ENCODE peak calls at places on chromosomes 2 and 18, in five cellular contexts. One of them, this sample, is unnamed.

GRCh38 chr2:226172314-226172713 is 627.3 kb downstream of the IRS1 start:
- DNase-seq in NCI-H2081: no peak
- DNase-seq in GM23338: no peak
- DNase-seq in GM12891: no peak
- DNase-seq in activated CD8-positive, alpha-beta T cell treated with anti-CD3 and anti-CD28 coated beads for 36 hours: no peak
- DNase-seq in this sample: no peak

GRCh38 chr2:210503622-210504300 is 27.2 kb upstream of the LANCL1 start:
- DNase-seq in activated CD8-positive, alpha-beta T cell treated with anti-CD3 and anti-CD28 coated beads for 36 hours: no peak
- DNase-seq in NCI-H2081: peak
- DNase-seq in GM23338: peak
- DNase-seq in GM12891: no peak
- DNase-seq in this sample: no peak

GRCh38 chr2:2810504-2810903 is 479.4 kb upstream of the MYT1L start:
- DNase-seq in GM12891: no peak
- DNase-seq in GM23338: peak
- DNase-seq in activated CD8-positive, alpha-beta T cell treated with anti-CD3 and anti-CD28 coated beads for 36 hours: no peak
- DNase-seq in NCI-H2081: no peak
- DNase-seq in this sample: no peak

GRCh38 chr2:181787310-181788048 is 104.1 kb upstream of the ITPRID2 start:
- DNase-seq in NCI-H2081: no peak
- DNase-seq in GM23338: no peak
- DNase-seq in activated CD8-positive, alpha-beta T cell treated with anti-CD3 and anti-CD28 coated beads for 36 hours: no peak
- DNase-seq in GM12891: no peak
- DNase-seq in this sample: no peak

GRCh38 chr2:151410485-151410833 is 757 bp downstream of the RIF1 start:
- DNase-seq in NCI-H2081: peak
- DNase-seq in activated CD8-positive, alpha-beta T cell treated with anti-CD3 and anti-CD28 coated beads for 36 hours: peak
- DNase-seq in GM23338: peak
- DNase-seq in GM12891: peak
- DNase-seq in this sample: peak

GRCh38 chr2:121375621-121376159 is 90.7 kb upstream of the TFCP2L1 start:
- DNase-seq in NCI-H2081: no peak
- DNase-seq in GM23338: no peak
- DNase-seq in activated CD8-positive, alpha-beta T cell treated with anti-CD3 and anti-CD28 coated beads for 36 hours: no peak
- DNase-seq in GM12891: no peak
- DNase-seq in this sample: no peak

GRCh38 chr18:74832381-74832780 is 234.7 kb downstream of the ZNF407 start:
- DNase-seq in GM23338: no peak
- DNase-seq in activated CD8-positive, alpha-beta T cell treated with anti-CD3 and anti-CD28 coated beads for 36 hours: no peak
- DNase-seq in NCI-H2081: no peak
- DNase-seq in GM12891: no peak
- DNase-seq in this sample: no peak

GRCh38 chr2:199775297-199775696 is 75.7 kb downstream of the FTCDNL1 start:
- DNase-seq in NCI-H2081: no peak
- DNase-seq in GM12891: no peak
- DNase-seq in activated CD8-positive, alpha-beta T cell treated with anti-CD3 and anti-CD28 coated beads for 36 hours: no peak
- DNase-seq in GM23338: no peak
- DNase-seq in this sample: no peak

GRCh38 chr2:226439337-226439736 is 360.3 kb downstream of the IRS1 start:
- DNase-seq in GM12891: no peak
- DNase-seq in NCI-H2081: no peak
- DNase-seq in GM23338: no peak
- DNase-seq in activated CD8-positive, alpha-beta T cell treated with anti-CD3 and anti-CD28 coated beads for 36 hours: no peak
- DNase-seq in this sample: no peak

GRCh38 chr2:201151127-201152074 is 31.5 kb upstream of the CASP10 start:
- DNase-seq in GM12891: no peak
- DNase-seq in GM23338: no peak
- DNase-seq in NCI-H2081: no peak
- DNase-seq in activated CD8-positive, alpha-beta T cell treated with anti-CD3 and anti-CD28 coated beads for 36 hours: no peak
- DNase-seq in this sample: peak

GRCh38 chr2:238936162-238937052 is 88.5 kb downstream of the TWIST2 start:
- DNase-seq in GM12891: no peak
- DNase-seq in NCI-H2081: no peak
- DNase-seq in GM23338: no peak
- DNase-seq in activated CD8-positive, alpha-beta T cell treated with anti-CD3 and anti-CD28 coated beads for 36 hours: no peak
- DNase-seq in this sample: no peak

GRCh38 chr2:212135739-212136138 is 402.9 kb downstream of the ERBB4 start:
- DNase-seq in activated CD8-positive, alpha-beta T cell treated with anti-CD3 and anti-CD28 coated beads for 36 hours: no peak
- DNase-seq in GM12891: no peak
- DNase-seq in GM23338: no peak
- DNase-seq in NCI-H2081: peak
- DNase-seq in this sample: no peak

GRCh38 chr2:235419996-235420395 is 73.8 kb upstream of the AGAP1 start:
- DNase-seq in GM12891: no peak
- DNase-seq in GM23338: no peak
- DNase-seq in activated CD8-positive, alpha-beta T cell treated with anti-CD3 and anti-CD28 coated beads for 36 hours: no peak
- DNase-seq in NCI-H2081: no peak
- DNase-seq in this sample: no peak

GRCh38 chr2:70901235-70902066 is 34.2 kb upstream of the ATP6V1B1 start:
- DNase-seq in activated CD8-positive, alpha-beta T cell treated with anti-CD3 and anti-CD28 coated beads for 36 hours: no peak
- DNase-seq in GM12891: no peak
- DNase-seq in NCI-H2081: peak
- DNase-seq in GM23338: peak
- DNase-seq in this sample: no peak

GRCh38 chr2:206433686-206434085 is 9.6 kb upstream of the ADAM23 start:
- DNase-seq in NCI-H2081: no peak
- DNase-seq in activated CD8-positive, alpha-beta T cell treated with anti-CD3 and anti-CD28 coated beads for 36 hours: no peak
- DNase-seq in GM23338: no peak
- DNase-seq in GM12891: no peak
- DNase-seq in this sample: no peak

GRCh38 chr2:190766581-190766980 is 114.0 kb upstream of the GLS start:
- DNase-seq in NCI-H2081: no peak
- DNase-seq in activated CD8-positive, alpha-beta T cell treated with anti-CD3 and anti-CD28 coated beads for 36 hours: no peak
- DNase-seq in GM12891: no peak
- DNase-seq in GM23338: no peak
- DNase-seq in this sample: no peak

GRCh38 chr2:152450176-152450575 is 115.2 kb downstream of the FMNL2 start:
- DNase-seq in activated CD8-positive, alpha-beta T cell treated with anti-CD3 and anti-CD28 coated beads for 36 hours: no peak
- DNase-seq in NCI-H2081: no peak
- DNase-seq in GM23338: no peak
- DNase-seq in GM12891: no peak
- DNase-seq in this sample: no peak

GRCh38 chr2:111165084-111165483 is 44.4 kb downstream of the BCL2L11 start:
- DNase-seq in NCI-H2081: no peak
- DNase-seq in GM12891: no peak
- DNase-seq in GM23338: no peak
- DNase-seq in activated CD8-positive, alpha-beta T cell treated with anti-CD3 and anti-CD28 coated beads for 36 hours: no peak
- DNase-seq in this sample: no peak

GRCh38 chr18:50748243-50749229 is 71.3 kb downstream of the MRO start:
- DNase-seq in GM12891: no peak
- DNase-seq in activated CD8-positive, alpha-beta T cell treated with anti-CD3 and anti-CD28 coated beads for 36 hours: no peak
- DNase-seq in GM23338: peak
- DNase-seq in NCI-H2081: no peak
- DNase-seq in this sample: no peak

GRCh38 chr2:234841321-234842015 is 110.3 kb upstream of the SH3BP4 start:
- DNase-seq in NCI-H2081: no peak
- DNase-seq in activated CD8-positive, alpha-beta T cell treated with anti-CD3 and anti-CD28 coated beads for 36 hours: no peak
- DNase-seq in GM12891: no peak
- DNase-seq in GM23338: no peak
- DNase-seq in this sample: no peak

GRCh38 chr2:109476908-109477441 is 136.8 kb downstream of the SEPTIN10 start:
- DNase-seq in activated CD8-positive, alpha-beta T cell treated with anti-CD3 and anti-CD28 coated beads for 36 hours: no peak
- DNase-seq in GM12891: no peak
- DNase-seq in NCI-H2081: no peak
- DNase-seq in GM23338: no peak
- DNase-seq in this sample: no peak

GRCh38 chr18:3653859-3654441 is 204.0 kb downstream of the TGIF1 start:
- DNase-seq in GM23338: no peak
- DNase-seq in activated CD8-positive, alpha-beta T cell treated with anti-CD3 and anti-CD28 coated beads for 36 hours: no peak
- DNase-seq in NCI-H2081: no peak
- DNase-seq in GM12891: no peak
- DNase-seq in this sample: no peak

GRCh38 chr2:231708773-231709635 is 679 bp downstream of the PTMA start:
- DNase-seq in NCI-H2081: no peak
- DNase-seq in GM23338: no peak
- DNase-seq in activated CD8-positive, alpha-beta T cell treated with anti-CD3 and anti-CD28 coated beads for 36 hours: peak
- DNase-seq in GM12891: no peak
- DNase-seq in this sample: peak

GRCh38 chr2:48109491-48110204 is 203.3 kb upstream of the FBXO11 start:
- DNase-seq in GM23338: no peak
- DNase-seq in activated CD8-positive, alpha-beta T cell treated with anti-CD3 and anti-CD28 coated beads for 36 hours: no peak
- DNase-seq in GM12891: no peak
- DNase-seq in NCI-H2081: no peak
- DNase-seq in this sample: no peak